ENCODE peak calls at places on chromosomes 7 and 10, in five cellular contexts. F is A673, J is endothelial cell of umbilical vein, R is breast epithelium, D is cardiac muscle cell. Y is an unnamed sample. For H3K27me3, the result is how much of the 10 kb centered on the place peaks cover.

GRCh38 chr7:98085674-98086073 is 21.0 kb upstream of the LMTK2 start:
- DNase-seq in F (no peak), J (no peak), R (no peak), D (no peak), Y (no peak)

GRCh38 chr10:64846706-64847105 is 1325.5 kb downstream of the REEP3 start:
- DNase-seq in F (no peak), J (no peak), R (no peak), D (no peak), Y (no peak)

GRCh38 chr10:60238408-60239100 is 151.1 kb downstream of the ANK3 start:
- DNase-seq in F (peak), J (no peak), R (no peak), D (peak), Y (no peak)

GRCh38 chr7:70193514-70193913 is 595.2 kb downstream of the AUTS2 start:
- DNase-seq in F (peak), J (no peak), R (no peak), D (no peak), Y (no peak)

GRCh38 chr7:4074407-4074806 is 607.7 kb upstream of the FOXK1 start:
- DNase-seq in F (no peak), J (no peak), R (no peak), D (no peak), Y (no peak)

GRCh38 chr10:30705625-30706149 is 76.1 kb upstream of the LYZL2 start:
- DNase-seq in F (no peak), J (no peak), R (no peak), D (no peak), Y (no peak)

GRCh38 chr7:73811760-73812168 is 19.0 kb upstream of the CLDN4 start:
- DNase-seq in F (peak), J (peak), R (peak), D (peak), Y (peak)

GRCh38 chr10:119737827-119738226 is 12.0 kb downstream of the INPP5F start:
- DNase-seq in F (peak), J (peak), R (no peak), D (no peak), Y (peak)

GRCh38 chr7:22443370-22444180 is 56.4 kb downstream of the STEAP1B start:
- DNase-seq in F (no peak), J (peak), R (no peak), D (no peak), Y (peak)

GRCh38 chr10:43905502-43906236 is 257.0 kb upstream of the ZNF32 start:
- DNase-seq in F (no peak), J (peak), R (no peak), D (no peak), Y (no peak)

GRCh38 chr10:126878594-126878993 is 26.6 kb upstream of the DOCK1 start:
- DNase-seq in F (no peak), J (no peak), R (no peak), D (no peak), Y (no peak)

GRCh38 chr10:132466520-132467463 is 69.8 kb downstream of the PWWP2B start:
- DNase-seq in F (no peak), J (no peak), R (no peak), D (no peak), Y (no peak)

GRCh38 chr10:35640951-35641429 is 1.1 kb downstream of the FZD8 start:
- DNase-seq in F (peak), J (peak), R (peak), D (peak), Y (peak)

GRCh38 chr7:4470246-4470645 is 211.8 kb upstream of the FOXK1 start:
- DNase-seq in F (peak), J (no peak), R (no peak), D (peak), Y (peak)

GRCh38 chr10:33328253-33328652 is 6.2 kb downstream of the NRP1 start:
- DNase-seq in F (no peak), J (no peak), R (no peak), D (no peak), Y (no peak)

GRCh38 chr7:47336178-47337020 is 245.5 kb downstream of the TNS3 start:
- DNase-seq in F (no peak), J (no peak), R (peak), D (no peak), Y (no peak)

GRCh38 chr10:133456041-133456951 is 2.6 kb downstream of the SCART1 start:
- DNase-seq in F (no peak), J (no peak), R (peak), D (no peak), Y (no peak)

GRCh38 chr7:48099781-48100180 is 10.7 kb downstream of the UPP1 start:
- DNase-seq in F (no peak), J (no peak), R (no peak), D (no peak), Y (no peak)

GRCh38 chr7:152860302-152860701 is 100.8 kb downstream of the ACTR3B start:
- DNase-seq in F (no peak), J (no peak), R (no peak), D (no peak), Y (no peak)
- H3K27me3 ChIP-seq in F (under half), J (under half), R (under half), D (under half), Y (under half)

DNA sequence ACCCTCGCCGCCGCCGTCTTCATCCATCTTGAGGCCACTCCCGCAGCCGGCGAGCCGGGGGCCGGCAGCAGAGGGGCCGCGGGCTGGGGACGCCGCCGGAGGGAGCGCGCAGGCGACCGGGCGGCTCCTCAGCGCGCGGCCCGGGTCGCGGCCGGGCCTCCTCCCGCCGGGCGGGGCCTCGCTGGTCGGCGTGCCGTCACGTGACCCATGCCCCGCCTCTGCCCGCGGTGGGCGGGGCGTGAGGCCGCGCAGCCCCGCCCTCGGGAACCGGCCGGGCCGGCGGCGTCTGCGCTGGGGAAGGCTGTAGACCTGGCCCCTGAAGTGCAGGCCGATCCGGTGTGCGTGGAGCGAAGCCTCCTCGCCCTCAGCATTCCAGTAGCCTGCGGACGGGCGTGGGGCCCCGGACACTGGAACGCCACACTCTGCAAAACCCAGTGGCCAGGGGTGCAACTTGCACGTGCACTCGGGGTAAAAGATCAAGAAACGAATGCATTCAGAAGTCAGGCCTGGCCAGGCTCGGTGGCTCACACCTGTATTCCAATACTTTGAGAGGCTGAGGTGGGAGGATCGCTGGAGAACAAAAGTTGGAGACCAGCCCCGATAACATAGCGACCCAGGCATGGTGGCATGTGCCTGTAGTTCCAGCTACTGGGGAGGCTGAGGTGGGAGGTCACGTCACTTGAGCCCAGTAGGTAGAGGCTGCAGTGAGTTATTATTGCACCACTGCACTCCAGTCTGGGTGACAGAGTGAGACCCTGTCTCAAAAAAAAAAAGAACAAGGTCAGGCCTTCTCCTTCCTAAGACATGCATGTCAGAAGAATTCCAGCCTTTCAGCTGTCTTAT is at the start of gene CYTH3:
- DNase-seq in F (peak), J (peak), R (peak), D (peak), Y (peak)
- H3K27ac ChIP-seq in F (peak), J (no peak), R (peak), D (peak), Y (no peak)

DNA sequence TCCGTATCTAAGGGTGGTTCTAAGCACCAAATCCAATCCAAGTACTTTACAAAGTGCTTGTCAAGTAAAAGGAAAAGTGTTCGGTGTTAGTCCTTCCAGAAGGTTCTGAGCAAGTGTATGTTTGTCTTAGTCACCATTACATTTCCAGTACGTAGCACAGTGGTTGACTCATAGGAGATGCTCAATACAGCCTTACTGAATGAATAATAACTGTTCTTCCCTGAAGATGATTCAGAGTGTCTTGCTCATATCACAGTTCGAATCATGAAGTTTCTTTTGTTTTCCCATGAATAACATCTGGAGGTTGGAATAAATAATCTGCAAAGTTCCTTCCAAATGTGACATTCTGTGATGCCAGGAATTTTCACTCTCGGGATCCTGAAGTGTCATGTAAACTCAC is 53.4 kb downstream of the WNT2 start:
- DNase-seq in F (peak), J (peak), R (no peak), D (no peak), Y (no peak)
- H3K27me3 ChIP-seq in F (under half), J (under half), R (under half), D (under half), Y (under half)

DNA sequence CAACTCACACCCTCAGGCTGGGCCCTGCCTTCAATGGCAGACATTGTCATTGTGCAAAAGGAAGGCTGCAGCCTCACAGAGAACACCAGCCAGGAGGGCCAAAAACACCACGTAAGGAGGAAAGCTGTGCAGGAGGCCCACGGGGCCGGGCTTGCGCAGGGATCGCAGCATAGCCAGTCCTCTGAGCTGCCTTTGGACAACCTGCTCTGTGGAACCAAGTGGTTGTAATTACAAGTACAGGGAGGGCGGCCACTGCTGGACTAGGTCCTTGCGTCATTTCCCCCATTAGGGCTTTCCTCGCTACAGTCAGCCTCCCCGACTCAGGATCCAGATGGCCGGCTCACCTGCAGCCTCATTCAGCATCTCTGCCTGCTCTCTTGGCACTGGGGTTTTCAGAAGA is 66.9 kb downstream of the FAM53B start:
- DNase-seq in F (no peak), J (no peak), R (no peak), D (no peak), Y (no peak)
- H3K27ac ChIP-seq in F (no peak), J (no peak), R (peak), D (no peak), Y (peak)

DNA sequence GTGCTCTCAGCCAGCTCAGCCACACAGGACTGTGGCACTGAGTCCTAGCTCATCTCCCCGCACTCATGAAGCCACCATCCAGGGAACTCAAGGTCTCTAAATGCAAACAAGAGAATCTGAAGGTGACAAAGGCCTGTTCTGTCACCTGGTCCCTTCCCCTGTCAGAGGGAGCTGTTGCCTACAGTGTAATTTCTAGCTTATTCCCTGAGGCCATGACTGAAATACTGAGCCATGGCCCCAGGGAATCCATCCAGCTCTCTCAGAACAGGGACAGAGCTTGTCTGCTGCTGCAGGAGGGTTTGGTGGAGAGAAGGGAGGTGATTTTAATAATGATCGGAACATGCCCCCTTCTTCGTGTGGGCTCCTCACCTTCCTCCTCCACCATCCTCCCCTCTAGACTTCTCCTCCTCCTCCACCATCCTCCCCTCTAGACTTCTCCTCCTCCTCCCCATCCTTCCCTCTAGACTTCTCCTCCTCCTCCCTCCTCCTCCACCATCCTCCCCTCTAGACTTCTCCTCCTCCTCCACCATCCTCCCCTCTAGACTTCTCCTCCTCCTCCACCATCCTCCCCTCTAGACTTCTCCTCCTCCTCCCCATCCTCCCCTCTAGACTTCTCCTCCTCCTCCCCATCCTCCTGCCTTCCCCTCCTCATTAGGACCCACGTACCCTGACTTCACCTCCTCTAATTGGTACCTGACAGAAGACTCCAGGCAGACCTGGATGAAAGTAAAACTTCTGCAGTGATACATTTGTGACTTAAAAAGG is 337.9 kb upstream of the MKI67 start:
- DNase-seq in F (peak), J (peak), R (peak), D (no peak), Y (peak)
- H3K27me3 ChIP-seq in F (under half), J (under half), R (under half), D (under half), Y (under half)

Y was measured in SJCRH30.